ENCODE peak calls at places on chromosomes 7 and 10, in four cellular contexts. I is AG04450, F is coronary artery, G is psoas muscle. C is an unnamed sample.

GRCh38 chr7:159013825-159014289 is 130.8 kb downstream of the VIPR2 start:
- DNase-seq in I (no peak), F (no peak), G (no peak), C (no peak)

GRCh38 chr10:10508241-10508640 is 509.4 kb upstream of the CELF2 start:
- DNase-seq in I (no peak), F (no peak), G (no peak), C (no peak)

GRCh38 chr7:139830779-139831498 is 1.9 kb downstream of the TBXAS1 start:
- DNase-seq in I (no peak), F (no peak), G (no peak), C (no peak)

GRCh38 chr10:663466-663751 is 26.1 kb downstream of the DIP2C start:
- DNase-seq in I (no peak), F (no peak), G (no peak), C (no peak)

GRCh38 chr10:123140164-123140982 is 4.6 kb downstream of the HMX3 start:
- DNase-seq in I (no peak), F (no peak), G (no peak), C (no peak)

GRCh38 chr10:133325392-133325760 is 11.3 kb downstream of the CALY start:
- DNase-seq in I (no peak), F (no peak), G (no peak), C (no peak)

GRCh38 chr7:12485845-12486244 is 82.2 kb upstream of the VWDE start:
- DNase-seq in I (no peak), F (no peak), G (no peak), C (no peak)

GRCh38 chr10:101749033-101749432 is 26.9 kb downstream of the FGF8 start:
- DNase-seq in I (no peak), F (no peak), G (no peak), C (no peak)

GRCh38 chr10:43318456-43318855 is 51.6 kb upstream of the RASGEF1A start:
- DNase-seq in I (no peak), F (no peak), G (no peak), C (no peak)

GRCh38 chr7:25790261-25790660 is 361.7 kb upstream of the NFE2L3 start:
- DNase-seq in I (no peak), F (no peak), G (no peak), C (no peak)

GRCh38 chr10:112202561-112203241 is 19.1 kb upstream of the GPAM start:
- DNase-seq in I (peak), F (no peak), G (no peak), C (no peak)

GRCh38 chr7:90520484-90520883 is 51.0 kb downstream of the PTTG1IP2 start:
- DNase-seq in I (no peak), F (no peak), G (no peak), C (peak)

GRCh38 chr10:92829042-92829785 is 19.1 kb upstream of the EXOC6 start:
- DNase-seq in I (no peak), F (no peak), G (no peak), C (no peak)

GRCh38 chr10:18204050-18204449 is 63.8 kb downstream of the CACNB2 start:
- DNase-seq in I (no peak), F (no peak), G (no peak), C (no peak)

GRCh38 chr7:24701232-24701898 is 55.9 kb downstream of the GSDME start:
- DNase-seq in I (peak), F (no peak), G (no peak), C (peak)

GRCh38 chr7:152202056-152202455 is 176.6 kb downstream of the GALNT11 start:
- DNase-seq in I (no peak), F (no peak), G (no peak), C (peak)

GRCh38 chr10:84026821-84027257 is 112.5 kb upstream of the GHITM start:
- DNase-seq in I (no peak), F (no peak), G (no peak), C (peak)

GRCh38 chr7:141231018-141231792 is 157.3 kb downstream of the TMEM178B start:
- DNase-seq in I (no peak), F (no peak), G (no peak), C (peak)

GRCh38 chr10:113732160-113732881 is 19.2 kb upstream of the PLEKHS1 start:
- DNase-seq in I (no peak), F (no peak), G (no peak), C (no peak)

GRCh38 chr10:96512524-96512991 is 1.2 kb downstream of the TLL2 start:
- DNase-seq in I (no peak), F (no peak), G (peak), C (peak)

GRCh38 chr7:133056370-133057238 is 25.3 kb downstream of the CHCHD3 start:
- DNase-seq in I (no peak), F (no peak), G (no peak), C (no peak)

GRCh38 chr7:151114151-151115090 is 28.1 kb downstream of the AGAP3 start:
- DNase-seq in I (no peak), F (no peak), G (no peak), C (peak)

GRCh38 chr10:110613341-110613995 is 30.7 kb upstream of the RBM20 start:
- DNase-seq in I (no peak), F (no peak), G (no peak), C (no peak)

GRCh38 chr7:74355091-74355490 is 65.9 kb downstream of the CLIP2 start:
- DNase-seq in I (peak), F (no peak), G (peak), C (peak)

GRCh38 chr7:24653316-24654085 is 80.2 kb downstream of the PALS2 start:
- DNase-seq in I (no peak), F (no peak), G (no peak), C (no peak)

GRCh38 chr7:46627038-46627315 is 705.9 kb upstream of the IGFBP3 start:
- DNase-seq in I (no peak), F (no peak), G (no peak), C (peak)

GRCh38 chr7:113199841-113200240 is 81.5 kb upstream of the SMIM30 start:
- DNase-seq in I (peak), F (no peak), G (no peak), C (peak)

GRCh38 chr7:33850768-33851167 is 54.6 kb upstream of the BMPER start:
- DNase-seq in I (no peak), F (no peak), G (no peak), C (no peak)

GRCh38 chr10:128929905-128930304 is 537.1 kb upstream of the MGMT start:
- DNase-seq in I (no peak), F (no peak), G (no peak), C (no peak)

GRCh38 chr10:79445217-79445707 is at the start of gene ZCCHC24:
- DNase-seq in I (no peak), F (no peak), G (peak), C (peak)

GRCh38 chr10:17819836-17820235 is 10.7 kb downstream of the MRC1 start:
- DNase-seq in I (no peak), F (no peak), G (no peak), C (no peak)

GRCh38 chr10:11175823-11176243 is 158.2 kb downstream of the CELF2 start:
- DNase-seq in I (no peak), F (no peak), G (no peak), C (no peak)

GRCh38 chr10:66457629-66458028 is 468.2 kb upstream of the LRRTM3 start:
- DNase-seq in I (no peak), F (no peak), G (no peak), C (no peak)

GRCh38 chr10:75875740-75876139 is 444.3 kb downstream of the LRMDA start:
- DNase-seq in I (no peak), F (no peak), G (no peak), C (no peak)

GRCh38 chr10:109963439-109963838 is 40.1 kb upstream of the XPNPEP1 start:
- DNase-seq in I (no peak), F (no peak), G (no peak), C (no peak)

GRCh38 chr7:151795168-151795754 is 81.7 kb downstream of the PRKAG2 start:
- DNase-seq in I (no peak), F (no peak), G (no peak), C (no peak)

GRCh38 chr10:44333511-44333910 is 51.4 kb downstream of the CXCL12 start:
- DNase-seq in I (no peak), F (peak), G (no peak), C (no peak)

GRCh38 chr10:73076361-73077183 is 20.1 kb downstream of the P4HA1 start:
- DNase-seq in I (peak), F (no peak), G (peak), C (peak)

GRCh38 chr7:2897023-2897422 is 52.9 kb upstream of the GNA12 start:
- DNase-seq in I (no peak), F (no peak), G (no peak), C (no peak)
- TF ChIP-seq CTCF in I (no peak), F (no peak), G (no peak), C (no peak)

DNA sequence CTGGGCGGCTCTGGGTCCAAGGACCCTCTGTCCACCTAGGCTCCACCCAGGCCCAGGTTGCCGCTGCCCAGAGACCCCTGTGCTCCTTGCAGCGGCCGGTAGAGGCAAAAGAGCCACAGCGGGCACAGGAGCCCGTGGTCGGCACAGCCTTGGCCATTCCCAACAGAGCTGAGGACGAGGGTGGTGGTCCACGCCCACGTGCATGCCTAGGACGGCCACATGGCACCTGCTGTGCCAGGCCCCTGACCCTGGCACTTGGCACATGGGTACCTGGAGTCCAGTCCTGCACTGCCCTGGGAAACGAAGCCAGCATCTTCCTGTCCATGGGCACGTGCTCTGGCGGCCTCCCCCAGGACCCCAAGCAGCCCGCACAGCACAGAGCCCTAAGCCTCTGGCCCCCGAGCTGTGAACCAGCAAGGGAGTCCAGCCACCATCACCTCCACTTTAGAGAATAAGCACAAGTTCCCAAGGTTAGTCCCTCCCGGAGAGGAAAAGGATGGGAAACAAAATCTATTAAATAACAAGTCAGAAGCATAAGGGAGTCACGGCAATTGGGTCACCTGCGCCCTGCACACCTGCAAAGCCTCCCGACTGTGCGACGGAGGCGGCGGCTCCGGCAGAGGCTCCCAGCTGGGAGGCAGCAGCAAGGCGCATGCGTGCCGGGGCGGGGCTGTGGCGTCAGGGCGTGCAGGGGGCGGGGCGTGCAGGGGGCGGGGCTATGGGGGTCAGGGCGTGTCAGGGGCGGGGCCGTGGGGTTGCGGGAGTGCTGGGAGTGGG is 59.1 kb downstream of the STK32C start:
- DNase-seq in I (no peak), F (no peak), G (peak), C (peak)
- H3K4me3 ChIP-seq in I (peak), F (no peak), G (peak), C (peak)

GRCh38 chr7:18553585-18554055 is 58.1 kb downstream of the HDAC9 start:
- DNase-seq in I (no peak), F (no peak), G (no peak), C (no peak)

GRCh38 chr7:18555968-18556367 is 60.4 kb downstream of the HDAC9 start:
- DNase-seq in I (no peak), F (no peak), G (no peak), C (no peak)

GRCh38 chr7:18555120-18555519 is 59.6 kb downstream of the HDAC9 start:
- DNase-seq in I (no peak), F (no peak), G (no peak), C (peak)

GRCh38 chr7:18558503-18558902 is 63.0 kb downstream of the HDAC9 start:
- DNase-seq in I (no peak), F (no peak), G (no peak), C (no peak)

DNA sequence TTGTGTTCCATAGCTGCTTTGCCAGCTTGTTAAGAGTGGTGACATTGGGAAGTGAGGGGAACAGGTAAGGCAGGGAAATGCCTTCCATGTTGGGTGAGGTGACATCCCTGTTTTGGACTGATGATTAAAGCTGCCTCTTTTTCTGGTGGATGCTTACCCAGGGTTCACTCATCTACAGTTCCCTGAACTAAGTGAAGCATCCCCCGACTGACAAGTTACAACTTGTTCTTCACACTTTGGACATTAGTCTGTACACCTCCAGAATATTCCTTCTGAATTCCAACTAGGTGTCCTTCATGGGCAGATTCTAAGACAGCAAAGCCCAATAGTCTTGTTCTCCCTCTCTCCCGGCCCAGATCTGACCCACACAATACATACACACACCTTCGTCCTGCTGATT is 63.4 kb downstream of the HDAC9 start:
- DNase-seq in I (no peak), F (no peak), G (no peak), C (no peak)
- TF ChIP-seq CTCF in I (no peak), F (no peak), G (no peak), C (no peak)

GRCh38 chr10:118568327-118568848 is 27.1 kb downstream of the PRLHR start:
- DNase-seq in I (peak), F (no peak), G (no peak), C (peak)
- H3K4me3 ChIP-seq in I (peak), F (peak), G (no peak), C (no peak)